ENCODE peak calls at places on chromosomes 13 and 19, in seven cellular contexts. One of them, this sample, is unnamed.

GRCh38 chr13:43159007-43159406 is 135.6 kb downstream of the DNAJC15 start:
- DNase-seq in AG04450: peak; percentile 3
- DNase-seq in brain microvascular endothelial cell: peak; percentile 49
- DNase-seq in AG10803: peak; percentile 45
- DNase-seq in PC-3: no peak
- DNase-seq in breast epithelium: no peak
- DNase-seq in uterus: no peak
- DNase-seq in this sample: no peak

GRCh38 chr13:79880820-79881219 is 399.9 kb downstream of the NDFIP2 start:
- DNase-seq in uterus: no peak
- DNase-seq in PC-3: no peak
- DNase-seq in brain microvascular endothelial cell: no peak
- DNase-seq in AG10803: no peak
- DNase-seq in AG04450: no peak
- DNase-seq in breast epithelium: no peak
- DNase-seq in this sample: no peak

GRCh38 chr19:38155453-38155852 is 68.6 kb downstream of the DPF1 start:
- DNase-seq in PC-3: no peak
- DNase-seq in brain microvascular endothelial cell: peak; percentile 28
- DNase-seq in AG10803: no peak
- DNase-seq in AG04450: no peak
- DNase-seq in breast epithelium: no peak
- DNase-seq in uterus: no peak
- DNase-seq in this sample: no peak

GRCh38 chr13:114027046-114027760 is 53.3 kb upstream of the C13orf46 start:
- DNase-seq in AG10803: peak; percentile 53
- DNase-seq in uterus: no peak
- DNase-seq in brain microvascular endothelial cell: no peak
- DNase-seq in AG04450: no peak
- DNase-seq in PC-3: no peak
- DNase-seq in breast epithelium: no peak
- DNase-seq in this sample: no peak

GRCh38 chr13:51761638-51762350 is 42.2 kb downstream of the DHRS12 start:
- DNase-seq in AG04450: no peak
- DNase-seq in PC-3: peak; percentile 4
- DNase-seq in AG10803: peak; percentile 7
- DNase-seq in brain microvascular endothelial cell: no peak
- DNase-seq in uterus: no peak
- DNase-seq in breast epithelium: no peak
- DNase-seq in this sample: no peak

GRCh38 chr19:43784981-43785808 is 4.4 kb upstream of the KCNN4 start:
- DNase-seq in uterus: no peak
- DNase-seq in PC-3: peak; percentile 84
- DNase-seq in breast epithelium: peak; percentile 65
- DNase-seq in AG10803: peak; percentile 67
- DNase-seq in AG04450: peak; percentile 29
- DNase-seq in brain microvascular endothelial cell: peak; percentile 57
- DNase-seq in this sample: no peak

GRCh38 chr19:33819496-33819874 is 22.8 kb downstream of the KCTD15 start:
- DNase-seq in PC-3: no peak
- DNase-seq in breast epithelium: no peak
- DNase-seq in brain microvascular endothelial cell: no peak
- DNase-seq in AG10803: no peak
- DNase-seq in AG04450: no peak
- DNase-seq in uterus: no peak
- DNase-seq in this sample: no peak

GRCh38 chr19:48085904-48086864 is 24.4 kb downstream of the PLA2G4C start:
- DNase-seq in AG10803: no peak
- DNase-seq in AG04450: no peak
- DNase-seq in brain microvascular endothelial cell: no peak
- DNase-seq in PC-3: no peak
- DNase-seq in uterus: no peak
- DNase-seq in breast epithelium: no peak
- DNase-seq in this sample: no peak

GRCh38 chr13:36919833-36920611 is at the start of gene SMAD9:
- DNase-seq in uterus: peak; percentile 80
- DNase-seq in brain microvascular endothelial cell: peak; percentile 48
- DNase-seq in AG04450: no peak
- DNase-seq in PC-3: peak; percentile 48
- DNase-seq in breast epithelium: peak; percentile 30
- DNase-seq in AG10803: peak; percentile 69
- DNase-seq in this sample: peak; percentile 11

GRCh38 chr13:110874508-110874960 is 40.3 kb downstream of the ANKRD10 start:
- DNase-seq in breast epithelium: peak; percentile 66
- DNase-seq in PC-3: peak; percentile 70
- DNase-seq in uterus: peak; percentile 92
- DNase-seq in AG04450: no peak
- DNase-seq in brain microvascular endothelial cell: peak; percentile 60
- DNase-seq in AG10803: peak; percentile 35
- DNase-seq in this sample: peak; percentile 67

GRCh38 chr13:92843549-92843948 is 383.1 kb upstream of the GPC6 start:
- DNase-seq in brain microvascular endothelial cell: no peak
- DNase-seq in PC-3: peak; percentile 67
- DNase-seq in AG04450: peak; percentile 4
- DNase-seq in breast epithelium: no peak
- DNase-seq in AG10803: peak; percentile 80
- DNase-seq in uterus: no peak
- DNase-seq in this sample: no peak

GRCh38 chr13:36986462-36987240 is 12.5 kb downstream of the ALG5 start:
- DNase-seq in AG04450: no peak
- DNase-seq in brain microvascular endothelial cell: no peak
- DNase-seq in PC-3: no peak
- DNase-seq in breast epithelium: no peak
- DNase-seq in uterus: no peak
- DNase-seq in AG10803: peak; percentile 2
- DNase-seq in this sample: no peak

GRCh38 chr13:76148374-76148773 is 512.2 kb downstream of the LMO7 start:
- DNase-seq in brain microvascular endothelial cell: no peak
- DNase-seq in AG10803: no peak
- DNase-seq in PC-3: peak; percentile 26
- DNase-seq in breast epithelium: no peak
- DNase-seq in uterus: no peak
- DNase-seq in AG04450: no peak
- DNase-seq in this sample: no peak

GRCh38 chr19:3826163-3826562 is 40.0 kb upstream of the MATK start:
- DNase-seq in AG10803: no peak
- DNase-seq in PC-3: no peak
- DNase-seq in uterus: no peak
- DNase-seq in breast epithelium: no peak
- DNase-seq in brain microvascular endothelial cell: no peak
- DNase-seq in AG04450: no peak
- DNase-seq in this sample: no peak

GRCh38 chr13:40563350-40564125 is 102.9 kb downstream of the FOXO1 start:
- DNase-seq in breast epithelium: no peak
- DNase-seq in uterus: no peak
- DNase-seq in PC-3: no peak
- DNase-seq in brain microvascular endothelial cell: no peak
- DNase-seq in AG04450: no peak
- DNase-seq in AG10803: no peak
- DNase-seq in this sample: peak; percentile 59

GRCh38 chr19:45200614-45201013 is 22.0 kb downstream of the BLOC1S3 start:
- DNase-seq in PC-3: no peak
- DNase-seq in breast epithelium: no peak
- DNase-seq in AG04450: no peak
- DNase-seq in uterus: peak; percentile 30
- DNase-seq in brain microvascular endothelial cell: peak; percentile 69
- DNase-seq in AG10803: peak; percentile 40
- DNase-seq in this sample: no peak

GRCh38 chr19:13506550-13506878 is 235 bp upstream of the CACNA1A start:
- DNase-seq in AG10803: peak; percentile 62
- DNase-seq in uterus: no peak
- DNase-seq in AG04450: peak; percentile 26
- DNase-seq in brain microvascular endothelial cell: no peak
- DNase-seq in breast epithelium: no peak
- DNase-seq in PC-3: no peak
- DNase-seq in this sample: no peak

DNA sequence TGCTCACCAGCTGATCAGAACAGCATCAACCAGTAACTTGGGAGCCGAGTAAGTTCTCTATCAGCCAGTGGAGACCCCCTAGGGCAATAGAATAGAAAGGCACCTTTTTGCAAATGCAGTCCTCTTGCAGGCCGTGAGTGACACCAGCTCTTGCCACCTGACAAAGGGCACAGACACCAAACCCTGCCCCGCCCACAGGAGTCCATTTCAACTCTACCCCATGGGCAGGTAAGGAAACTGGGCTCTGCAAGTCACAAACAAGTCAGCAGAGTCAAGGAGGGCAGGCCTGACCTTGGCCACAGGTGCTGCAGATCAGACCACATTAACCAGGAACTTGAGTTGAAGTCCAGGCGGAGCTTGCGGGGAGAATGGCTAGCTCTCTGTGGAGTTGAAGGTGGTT is 77.4 kb upstream of the SPATA13 start:
- DNase-seq in uterus: no peak
- DNase-seq in PC-3: no peak
- DNase-seq in AG04450: no peak
- DNase-seq in breast epithelium: no peak
- DNase-seq in AG10803: no peak
- DNase-seq in brain microvascular endothelial cell: no peak
- DNase-seq in this sample: no peak
- H3K4me3 ChIP-seq in uterus: no peak overlapping the region
- H3K4me3 ChIP-seq in PC-3: no peak overlapping the region
- H3K4me3 ChIP-seq in AG04450: no peak overlapping the region
- H3K4me3 ChIP-seq in breast epithelium: no peak overlapping the region
- H3K4me3 ChIP-seq in AG10803: no peak overlapping the region
- H3K4me3 ChIP-seq in brain microvascular endothelial cell: no peak overlapping the region
- H3K4me3 ChIP-seq in this sample: no peak overlapping the region

GRCh38 chr19:11540642-11541041 is 2.0 kb downstream of the CNN1 start:
- DNase-seq in AG04450: no peak
- DNase-seq in PC-3: no peak
- DNase-seq in AG10803: no peak
- DNase-seq in uterus: no peak
- DNase-seq in breast epithelium: peak; percentile 73
- DNase-seq in brain microvascular endothelial cell: no peak
- DNase-seq in this sample: no peak
- H3K4me3 ChIP-seq in AG04450: no peak overlapping the region
- H3K4me3 ChIP-seq in PC-3: no peak overlapping the region
- H3K4me3 ChIP-seq in AG10803: no peak overlapping the region
- H3K4me3 ChIP-seq in uterus: peak overlapping the region; percentile 94
- H3K4me3 ChIP-seq in breast epithelium: no peak overlapping the region
- H3K4me3 ChIP-seq in brain microvascular endothelial cell: no peak overlapping the region
- H3K4me3 ChIP-seq in this sample: no peak overlapping the region

GRCh38 chr19:42529248-42529764 is 1.0 kb upstream of the CEACAM1 start:
- DNase-seq in AG04450: no peak
- DNase-seq in breast epithelium: peak; percentile 71
- DNase-seq in PC-3: peak; percentile 71
- DNase-seq in brain microvascular endothelial cell: peak; percentile 30
- DNase-seq in uterus: peak; percentile 37
- DNase-seq in AG10803: peak; percentile 29
- DNase-seq in this sample: no peak

GRCh38 chr19:42528354-42529247 is at the start of gene CEACAM1:
- DNase-seq in uterus: peak; percentile 21
- DNase-seq in AG04450: no peak
- DNase-seq in PC-3: peak; percentile 35
- DNase-seq in AG10803: no peak
- DNase-seq in breast epithelium: peak; percentile 72
- DNase-seq in brain microvascular endothelial cell: no peak
- DNase-seq in this sample: no peak

GRCh38 chr19:42524943-42525342 is 3.3 kb downstream of the CEACAM1 start:
- DNase-seq in PC-3: no peak
- DNase-seq in uterus: no peak
- DNase-seq in brain microvascular endothelial cell: no peak
- DNase-seq in breast epithelium: no peak
- DNase-seq in AG04450: no peak
- DNase-seq in AG10803: no peak
- DNase-seq in this sample: no peak

GRCh38 chr19:42519108-42519507 is 9.2 kb downstream of the CEACAM1 start:
- DNase-seq in PC-3: no peak
- DNase-seq in uterus: no peak
- DNase-seq in AG10803: no peak
- DNase-seq in AG04450: no peak
- DNase-seq in breast epithelium: no peak
- DNase-seq in brain microvascular endothelial cell: no peak
- DNase-seq in this sample: no peak

DNA sequence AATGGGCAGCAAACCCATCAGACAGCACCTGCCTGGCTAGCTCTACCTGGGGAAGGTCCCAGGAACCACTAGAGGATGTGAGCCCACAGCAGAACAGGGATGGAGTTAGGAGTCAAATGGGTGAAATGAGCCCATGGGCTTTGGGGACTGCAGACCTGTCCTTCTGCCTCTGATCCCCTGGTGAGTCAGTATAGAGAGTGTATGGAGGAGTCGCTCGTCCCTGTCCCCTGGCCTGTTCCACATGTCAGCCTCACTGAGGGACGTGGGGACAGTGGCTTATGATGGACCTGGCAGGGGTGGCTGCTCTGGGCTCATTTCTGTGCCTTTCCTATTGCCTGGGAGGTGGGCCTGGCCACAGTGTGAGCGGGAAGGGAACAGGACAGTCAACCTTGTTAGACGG is 4.0 kb downstream of the CEACAM1 start:
- DNase-seq in PC-3: no peak
- DNase-seq in AG10803: no peak
- DNase-seq in AG04450: no peak
- DNase-seq in breast epithelium: peak; percentile 3
- DNase-seq in uterus: no peak
- DNase-seq in brain microvascular endothelial cell: no peak
- DNase-seq in this sample: no peak
- H3K4me3 ChIP-seq in PC-3: no peak overlapping the region
- H3K4me3 ChIP-seq in AG10803: no peak overlapping the region
- H3K4me3 ChIP-seq in AG04450: no peak overlapping the region
- H3K4me3 ChIP-seq in breast epithelium: no peak overlapping the region
- H3K4me3 ChIP-seq in uterus: no peak overlapping the region
- H3K4me3 ChIP-seq in brain microvascular endothelial cell: no peak overlapping the region
- H3K4me3 ChIP-seq in this sample: no peak overlapping the region

GRCh38 chr13:109136873-109137272 is 507.5 kb downstream of the MYO16 start:
- DNase-seq in PC-3: no peak
- DNase-seq in brain microvascular endothelial cell: no peak
- DNase-seq in AG04450: no peak
- DNase-seq in AG10803: no peak
- DNase-seq in uterus: no peak
- DNase-seq in breast epithelium: no peak
- DNase-seq in this sample: no peak

GRCh38 chr13:109140054-109140776 is 510.8 kb downstream of the MYO16 start:
- DNase-seq in AG10803: no peak
- DNase-seq in AG04450: no peak
- DNase-seq in brain microvascular endothelial cell: no peak
- DNase-seq in uterus: no peak
- DNase-seq in PC-3: no peak
- DNase-seq in breast epithelium: no peak
- DNase-seq in this sample: no peak

GRCh38 chr13:109140777-109141354 is 511.5 kb downstream of the MYO16 start:
- DNase-seq in PC-3: no peak
- DNase-seq in AG10803: no peak
- DNase-seq in breast epithelium: no peak
- DNase-seq in brain microvascular endothelial cell: no peak
- DNase-seq in uterus: no peak
- DNase-seq in AG04450: no peak
- DNase-seq in this sample: no peak

GRCh38 chr13:109141716-109142115 is 512.3 kb downstream of the MYO16 start:
- DNase-seq in PC-3: no peak
- DNase-seq in AG04450: no peak
- DNase-seq in breast epithelium: no peak
- DNase-seq in AG10803: no peak
- DNase-seq in brain microvascular endothelial cell: no peak
- DNase-seq in uterus: no peak
- DNase-seq in this sample: no peak

DNA sequence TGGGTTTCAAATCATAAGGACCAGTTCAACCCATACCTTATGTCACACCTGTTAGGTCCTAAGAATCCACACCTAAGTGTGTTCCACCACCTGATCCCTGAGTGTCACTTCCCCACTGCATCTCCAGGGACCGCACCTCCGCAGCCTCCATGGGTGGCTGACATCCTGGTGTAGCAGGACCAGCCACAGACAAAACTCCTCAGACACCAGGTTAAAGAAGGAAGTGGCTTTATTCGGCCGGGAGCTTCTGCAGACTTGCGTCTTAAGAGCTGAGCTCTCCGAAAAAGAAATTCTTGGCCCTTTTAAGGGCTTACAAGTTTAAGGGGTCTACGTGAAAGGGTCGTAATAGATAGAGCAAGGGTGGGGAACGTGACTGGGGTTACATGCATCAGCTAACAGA is 509.9 kb downstream of the MYO16 start:
- DNase-seq in AG04450: no peak
- DNase-seq in uterus: no peak
- DNase-seq in breast epithelium: no peak
- DNase-seq in PC-3: no peak
- DNase-seq in AG10803: no peak
- DNase-seq in brain microvascular endothelial cell: no peak
- DNase-seq in this sample: no peak
- H3K4me3 ChIP-seq in AG04450: no peak overlapping the region
- H3K4me3 ChIP-seq in uterus: no peak overlapping the region
- H3K4me3 ChIP-seq in breast epithelium: no peak overlapping the region
- H3K4me3 ChIP-seq in PC-3: no peak overlapping the region
- H3K4me3 ChIP-seq in AG10803: no peak overlapping the region
- H3K4me3 ChIP-seq in brain microvascular endothelial cell: no peak overlapping the region
- H3K4me3 ChIP-seq in this sample: no peak overlapping the region

This sample was measured in gastrocnemius medialis.